ENCODE peak calls at places on chromosomes 11 and 22, in nine cellular contexts. M, E, A, R, S, L, Q, Y and W are unnamed samples.
A peak's percentile ranks its signal among the peaks of the same experiment; 100 is the strongest.

GRCh38 chr11:28963189-28963588 is 855.0 kb downstream of the METTL15 start:
- DNase-seq in M (no peak), E (peak; percentile 62), A (no peak), R (no peak), S (no peak), L (no peak), Q (no peak), Y (peak; percentile 56), W (no peak)

GRCh38 chr11:111044751-111045407 is 200.6 kb upstream of the POU2AF2 start:
- DNase-seq in M (no peak), E (no peak), A (no peak), R (no peak), S (no peak), L (no peak), Q (no peak), Y (no peak), W (no peak)

GRCh38 chr11:13008625-13009475 is at the start of gene RASSF10:
- DNase-seq in M (no peak), E (peak; percentile 40), A (no peak), R (peak; percentile 80), S (no peak), L (peak; percentile 95), Q (no peak), Y (no peak), W (no peak)

GRCh38 chr11:131615611-131616010 is 245.2 kb downstream of the NTM start:
- DNase-seq in M (no peak), E (no peak), A (no peak), R (no peak), S (no peak), L (no peak), Q (no peak), Y (no peak), W (no peak)

GRCh38 chr11:128210148-128210940 is 377.0 kb downstream of the ETS1 start:
- DNase-seq in M (no peak), E (peak; percentile 95), A (peak; percentile 56), R (no peak), S (no peak), L (no peak), Q (no peak), Y (peak; percentile 98), W (no peak)

GRCh38 chr11:30527566-30527965 is 58.6 kb downstream of the MPPED2 start:
- DNase-seq in M (no peak), E (no peak), A (no peak), R (no peak), S (no peak), L (no peak), Q (no peak), Y (no peak), W (no peak)

GRCh38 chr22:36226189-36226588 is 13.1 kb downstream of the APOL2 start:
- DNase-seq in M (no peak), E (no peak), A (no peak), R (no peak), S (no peak), L (no peak), Q (no peak), Y (no peak), W (no peak)

GRCh38 chr11:85232559-85232958 is 394.6 kb downstream of the DLG2 start:
- DNase-seq in M (no peak), E (no peak), A (no peak), R (no peak), S (no peak), L (no peak), Q (no peak), Y (no peak), W (no peak)

GRCh38 chr11:41497974-41498373 is 38.5 kb upstream of the LRRC4C start:
- DNase-seq in M (no peak), E (no peak), A (no peak), R (no peak), S (no peak), L (no peak), Q (no peak), Y (no peak), W (no peak)

GRCh38 chr11:122505304-122506006 is 150.1 kb upstream of the UBASH3B start:
- DNase-seq in M (peak; percentile 14), E (peak; percentile 96), A (peak; percentile 75), R (peak; percentile 85), S (peak; percentile 9), L (peak; percentile 75), Q (peak; percentile 7), Y (peak; percentile 86), W (no peak)

GRCh38 chr22:40009231-40009769 is 14.5 kb downstream of the FAM83F start:
- DNase-seq in M (no peak), E (no peak), A (no peak), R (no peak), S (no peak), L (no peak), Q (no peak), Y (no peak), W (no peak)

GRCh38 chr22:30763815-30764686 is 69.4 kb downstream of the OSBP2 start:
- DNase-seq in M (peak; percentile 38), E (peak; percentile 84), A (peak; percentile 45), R (peak; percentile 51), S (no peak), L (no peak), Q (no peak), Y (peak; percentile 51), W (peak; percentile 57)

GRCh38 chr11:71139516-71140205 is 112.7 kb downstream of the SHANK2 start:
- DNase-seq in M (no peak), E (peak; percentile 46), A (no peak), R (no peak), S (no peak), L (peak; percentile 76), Q (no peak), Y (no peak), W (no peak)

GRCh38 chr22:25110846-25111578 is 88.6 kb upstream of the CRYBB3 start:
- DNase-seq in M (peak; percentile 17), E (peak; percentile 72), A (peak; percentile 60), R (peak; percentile 50), S (no peak), L (peak; percentile 84), Q (peak; percentile 26), Y (peak; percentile 27), W (peak; percentile 53)

GRCh38 chr11:71252782-71253730 is 679 bp upstream of the SHANK2 start:
- DNase-seq in M (no peak), E (peak; percentile 64), A (no peak), R (peak; percentile 18), S (no peak), L (peak; percentile 80), Q (no peak), Y (no peak), W (no peak)

GRCh38 chr11:69529001-69529400 is 47.5 kb downstream of the LINC01488 start:
- DNase-seq in M (no peak), E (no peak), A (no peak), R (no peak), S (no peak), L (no peak), Q (no peak), Y (no peak), W (no peak)

GRCh38 chr11:100876826-100877545 is 189.9 kb downstream of the ARHGAP42 start:
- DNase-seq in M (no peak), E (peak; percentile 92), A (peak; percentile 89), R (no peak), S (no peak), L (no peak), Q (no peak), Y (peak; percentile 99), W (no peak)

GRCh38 chr11:77557553-77557952 is 32.2 kb upstream of the AQP11 start:
- DNase-seq in M (no peak), E (peak; percentile 45), A (no peak), R (no peak), S (no peak), L (no peak), Q (no peak), Y (no peak), W (no peak)

GRCh38 chr11:3001496-3001895 is 9.4 kb upstream of the NAP1L4 start:
- DNase-seq in M (no peak), E (no peak), A (no peak), R (no peak), S (no peak), L (peak; percentile 51), Q (no peak), Y (no peak), W (no peak)

GRCh38 chr22:37187891-37188761 is at the start of gene C1QTNF6:
- DNase-seq in M (no peak), E (peak; percentile 67), A (no peak), R (peak; percentile 44), S (no peak), L (peak; percentile 64), Q (no peak), Y (no peak), W (no peak)

GRCh38 chr11:44847316-44847715 is 103.4 kb downstream of the TP53I11 start:
- DNase-seq in M (no peak), E (no peak), A (no peak), R (no peak), S (no peak), L (no peak), Q (no peak), Y (no peak), W (no peak)

GRCh38 chr11:1935156-1936071 is 11.7 kb upstream of the MRPL23 start:
- DNase-seq in M (no peak), E (no peak), A (no peak), R (no peak), S (no peak), L (peak; percentile 60), Q (no peak), Y (no peak), W (no peak)

GRCh38 chr11:86676533-86677154 is 4.2 kb upstream of the ME3 start:
- DNase-seq in M (no peak), E (no peak), A (no peak), R (no peak), S (no peak), L (no peak), Q (no peak), Y (no peak), W (no peak)

GRCh38 chr11:124556828-124557227 is 13.0 kb upstream of the OR8A1 start:
- DNase-seq in M (no peak), E (no peak), A (no peak), R (no peak), S (no peak), L (no peak), Q (no peak), Y (no peak), W (no peak)

GRCh38 chr22:19149047-19149883 is 827 bp downstream of the GSC2 start:
- DNase-seq in M (no peak), E (peak; percentile 35), A (no peak), R (no peak), S (no peak), L (peak; percentile 61), Q (no peak), Y (no peak), W (peak; percentile 26)

GRCh38 chr11:2776351-2777061 is 76.7 kb upstream of the KCNQ1OT1 start:
- DNase-seq in M (no peak), E (no peak), A (no peak), R (peak; percentile 1), S (no peak), L (peak; percentile 61), Q (no peak), Y (no peak), W (no peak)

GRCh38 chr11:74100735-74101134 is 70.1 kb downstream of the C2CD3 start:
- DNase-seq in M (no peak), E (no peak), A (no peak), R (no peak), S (no peak), L (no peak), Q (no peak), Y (no peak), W (no peak)

GRCh38 chr11:46112961-46113617 is 8.2 kb downstream of the PHF21A start:
- DNase-seq in M (peak; percentile 9), E (peak; percentile 60), A (no peak), R (no peak), S (no peak), L (no peak), Q (no peak), Y (peak; percentile 12), W (peak; percentile 12)